ENCODE peak calls at places on chromosomes 2 and 18, in four cellular contexts. Z is H9, K is H1, N is mesenchymal stem cell. W is an unnamed sample.

GRCh38 chr2:103435010-103435409 is 673.2 kb downstream of the TMEM182 start:
- DNase-seq in Z (no peak), K (no peak), N (no peak), W (no peak)

GRCh38 chr2:143015681-143016080 is 113.5 kb upstream of the ARHGAP15 start:
- DNase-seq in Z (no peak), K (no peak), N (peak; percentile 39), W (no peak)

GRCh38 chr18:47603158-47603557 is 327.3 kb downstream of the SMAD2 start:
- DNase-seq in Z (no peak), K (no peak), N (no peak), W (no peak)

GRCh38 chr2:189162566-189162965 is 17.0 kb downstream of the COL5A2 start:
- DNase-seq in Z (no peak), K (no peak), N (no peak), W (no peak)

GRCh38 chr2:16664052-16664731 is 1.4 kb downstream of the CYRIA start:
- DNase-seq in Z (peak; percentile 44), K (no peak), N (peak; percentile 96), W (no peak)

GRCh38 chr18:286515-287310 is 18.9 kb upstream of the THOC1 start:
- DNase-seq in Z (no peak), K (no peak), N (peak; percentile 51), W (no peak)

GRCh38 chr18:52054301-52054700 is 285.7 kb upstream of the DCC start:
- DNase-seq in Z (no peak), K (no peak), N (no peak), W (no peak)

GRCh38 chr2:239991689-239992314 is 33.3 kb downstream of the NDUFA10 start:
- DNase-seq in Z (no peak), K (no peak), N (peak; percentile 67), W (peak; percentile 32)

GRCh38 chr2:65834657-65835056 is 402.3 kb upstream of the SPRED2 start:
- DNase-seq in Z (no peak), K (no peak), N (no peak), W (no peak)

GRCh38 chr2:226799976-226800940 is 638 bp upstream of the IRS1 start:
- DNase-seq in Z (peak; percentile 38), K (no peak), N (peak; percentile 41), W (no peak)

GRCh38 chr2:231449503-231450054 is 14.7 kb downstream of the NCL start:
- DNase-seq in Z (no peak), K (no peak), N (no peak), W (no peak)

GRCh38 chr18:9380571-9381390 is 46.2 kb downstream of the TWSG1 start:
- DNase-seq in Z (no peak), K (no peak), N (peak; percentile 81), W (no peak)

GRCh38 chr2:224395646-224396390 is 6.1 kb downstream of the FAM124B start:
- DNase-seq in Z (no peak), K (no peak), N (no peak), W (no peak)

GRCh38 chr2:152466041-152466440 is 131.1 kb downstream of the FMNL2 start:
- DNase-seq in Z (no peak), K (no peak), N (peak; percentile 59), W (no peak)

GRCh38 chr18:50250935-50251334 is 15.4 kb downstream of the CFAP53 start:
- DNase-seq in Z (no peak), K (no peak), N (no peak), W (no peak)

GRCh38 chr18:12750076-12750707 is 47.4 kb downstream of the PSMG2 start:
- DNase-seq in Z (no peak), K (no peak), N (no peak), W (no peak)

GRCh38 chr2:949894-950626 is 589 bp upstream of the SNTG2 start:
- DNase-seq in Z (peak; percentile 61), K (no peak), N (no peak), W (no peak)

GRCh38 chr2:54940723-54941122 is 109.5 kb downstream of the RTN4 start:
- DNase-seq in Z (no peak), K (no peak), N (no peak), W (no peak)

GRCh38 chr2:64748561-64748960 is 94.8 kb upstream of the SERTAD2 start:
- DNase-seq in Z (no peak), K (no peak), N (no peak), W (no peak)

GRCh38 chr18:45107425-45107824 is 426.7 kb downstream of the SETBP1 start:
- DNase-seq in Z (no peak), K (no peak), N (no peak), W (no peak)

GRCh38 chr2:239287461-239287860 is 113.4 kb downstream of the HDAC4 start:
- DNase-seq in Z (no peak), K (no peak), N (peak; percentile 50), W (no peak)

GRCh38 chr18:64110692-64111480 is 38.0 kb downstream of the LINC00305 start:
- DNase-seq in Z (no peak), K (no peak), N (peak; percentile 75), W (no peak)

GRCh38 chr2:31943636-31944225 is 67.1 kb downstream of the MEMO1 start:
- DNase-seq in Z (no peak), K (no peak), N (no peak), W (no peak)

GRCh38 chr2:112634874-112635157 is 10.9 kb upstream of the SLC20A1 start:
- DNase-seq in Z (no peak), K (no peak), N (no peak), W (no peak)

GRCh38 chr2:36902385-36903120 is 63.8 kb downstream of the STRN start:
- DNase-seq in Z (no peak), K (no peak), N (no peak), W (no peak)

DNA sequence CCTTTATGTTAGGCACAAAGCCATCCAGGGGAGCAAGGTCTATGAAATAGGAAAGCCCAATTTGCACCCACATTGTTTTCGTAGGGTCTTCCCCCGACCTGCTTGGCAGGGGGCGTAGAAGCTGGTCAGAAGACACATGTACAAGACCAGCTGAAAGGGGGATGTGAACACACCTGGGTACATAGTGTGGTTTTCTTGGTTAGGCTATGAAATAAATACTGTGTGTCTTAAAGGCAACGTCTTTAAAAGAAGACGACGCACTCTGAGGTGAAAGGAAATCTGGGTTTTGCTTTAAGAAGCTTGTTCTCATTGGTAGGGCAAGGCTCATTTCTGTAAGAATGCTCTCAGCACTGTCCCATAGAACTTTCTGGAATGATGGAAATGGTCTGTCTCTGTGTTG is 60.0 kb upstream of the KLF7 start:
- DNase-seq in Z (no peak), K (no peak), N (no peak), W (no peak)
- H2BK15ac ChIP-seq in Z (no peak overlapping the region), K (peak overlapping the region; percentile 22), N (no peak overlapping the region), W (no peak overlapping the region)

GRCh38 chr2:234479465-234479864 is 17.4 kb downstream of the ARL4C start:
- DNase-seq in Z (no peak), K (no peak), N (no peak), W (no peak)
- H2BK12ac ChIP-seq in Z (no peak overlapping the region), K (no peak overlapping the region), N (no peak overlapping the region), W (peak overlapping the region; percentile 33)

GRCh38 chr2:183291436-183291835 is 167.2 kb downstream of the NUP35 start:
- DNase-seq in Z (no peak), K (no peak), N (no peak), W (no peak)

GRCh38 chr2:183292028-183292427 is 167.8 kb downstream of the NUP35 start:
- DNase-seq in Z (no peak), K (no peak), N (no peak), W (peak; percentile 31)
- H3K4me2 ChIP-seq in Z (no peak overlapping the region), K (no peak overlapping the region), N (no peak overlapping the region), W (no peak overlapping the region)

DNA sequence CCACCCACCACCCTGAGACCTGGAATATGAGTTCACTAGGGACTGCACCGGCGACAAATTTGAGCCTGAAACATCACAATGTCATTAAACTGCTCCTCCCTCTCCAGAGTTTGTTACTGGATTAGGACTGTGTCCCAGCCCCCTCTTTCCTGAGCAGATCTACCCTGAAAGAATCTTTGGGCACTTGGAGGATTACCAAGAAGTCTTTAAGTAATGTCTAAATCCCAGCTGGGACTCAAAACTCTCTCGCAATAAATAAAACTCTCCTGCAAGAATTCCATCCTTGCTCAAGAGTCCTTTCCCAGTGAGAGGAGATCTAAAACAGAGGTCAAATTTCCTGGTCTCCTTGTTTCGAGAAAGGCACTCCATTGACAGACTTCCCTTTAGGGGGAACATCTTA is 20.9 kb downstream of the GKN2 start:
- DNase-seq in Z (no peak), K (no peak), N (peak; percentile 67), W (no peak)
- H2BK15ac ChIP-seq in Z (no peak overlapping the region), K (no peak overlapping the region), N (no peak overlapping the region), W (no peak overlapping the region)

DNA sequence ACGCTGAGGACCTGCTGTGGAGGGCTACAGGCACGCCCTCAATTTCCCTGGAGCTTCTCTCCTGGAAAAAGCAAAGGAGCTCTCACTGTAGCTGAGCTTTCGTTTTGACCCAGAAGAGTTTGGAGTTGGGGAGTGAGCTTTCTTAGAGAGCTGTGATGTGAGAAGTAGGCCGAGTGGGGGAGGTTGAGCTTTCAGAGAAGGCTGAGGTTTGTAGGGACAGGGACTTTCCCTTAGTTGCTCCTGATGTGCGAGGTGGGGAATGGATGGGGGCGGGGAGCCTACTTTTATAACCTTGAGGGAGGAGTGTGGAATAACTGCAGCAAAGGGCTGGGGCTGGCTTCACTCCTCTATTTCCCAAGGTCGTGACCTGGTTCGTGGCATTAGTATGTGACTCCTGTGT is 47.1 kb downstream of the ZNF532 start:
- DNase-seq in Z (no peak), K (no peak), N (peak; percentile 71), W (no peak)
- H2BK12ac ChIP-seq in Z (no peak overlapping the region), K (no peak overlapping the region), N (no peak overlapping the region), W (no peak overlapping the region)

GRCh38 chr2:56100791-56101312 is 82.9 kb upstream of the CCDC85A start:
- DNase-seq in Z (no peak), K (no peak), N (no peak), W (no peak)
- H3K4me2 ChIP-seq in Z (no peak overlapping the region), K (no peak overlapping the region), N (no peak overlapping the region), W (no peak overlapping the region)